ENCODE peak calls at places on chromosome 1, in ten cellular contexts. E is SK-N-SH, S is PC-3, D is GM23248, L is OCI-LY7, R is HCT116, T is PC-9, C is hepatocyte, B is GM23338, A is MM.1S. V is an unnamed sample. For H3K9me2, the result is how much of the 10 kb centered on the place peaks cover.

GRCh38 chr1:28506907-28507246 is 1.0 kb downstream of the RCC1 start:
- DNase-seq in E (no peak), S (no peak), D (no peak), L (peak), R (no peak), T (no peak), C (no peak), B (no peak), A (no peak), V (peak)

GRCh38 chr1:20142001-20142710 is 3.0 kb downstream of the PLA2G2F start:
- DNase-seq in E (no peak), S (no peak), D (no peak), L (no peak), R (no peak), T (no peak), C (no peak), B (no peak), A (no peak), V (no peak)

GRCh38 chr1:201223852-201224670 is 33.4 kb downstream of the IGFN1 start:
- DNase-seq in E (no peak), S (no peak), D (no peak), L (no peak), R (no peak), T (no peak), C (no peak), B (no peak), A (no peak), V (no peak)

GRCh38 chr1:188140958-188141357 is 1312.2 kb downstream of the PLA2G4A start:
- DNase-seq in E (no peak), S (no peak), D (no peak), L (no peak), R (no peak), T (no peak), C (no peak), B (no peak), A (no peak), V (no peak)

GRCh38 chr1:64894438-64895196 is 71.7 kb downstream of the JAK1 start:
- DNase-seq in E (no peak), S (peak), D (no peak), L (no peak), R (no peak), T (no peak), C (no peak), B (no peak), A (no peak), V (no peak)

GRCh38 chr1:235648954-235649721 is 446 bp downstream of the GNG4 start:
- DNase-seq in E (peak), S (peak), D (peak), L (no peak), R (no peak), T (peak), C (peak), B (peak), A (peak), V (no peak)

GRCh38 chr1:90614872-90615271 is 102.2 kb downstream of the BARHL2 start:
- DNase-seq in E (peak), S (peak), D (peak), L (no peak), R (no peak), T (no peak), C (no peak), B (peak), A (no peak), V (no peak)

GRCh38 chr1:94955767-94956632 is 29.1 kb upstream of the CNN3 start:
- DNase-seq in E (no peak), S (peak), D (peak), L (no peak), R (no peak), T (peak), C (peak), B (no peak), A (no peak), V (no peak)

GRCh38 chr1:174789399-174789798 is 210.3 kb upstream of the CACYBP start:
- DNase-seq in E (no peak), S (peak), D (peak), L (no peak), R (no peak), T (peak), C (no peak), B (no peak), A (peak), V (no peak)

GRCh38 chr1:115828101-115829022 is 12.6 kb downstream of the NHLH2 start:
- DNase-seq in E (peak), S (no peak), D (peak), L (no peak), R (no peak), T (no peak), C (peak), B (peak), A (no peak), V (no peak)

GRCh38 chr1:212700892-212701819 is 1.5 kb upstream of the BATF3 start:
- DNase-seq in E (peak), S (peak), D (peak), L (peak), R (no peak), T (no peak), C (peak), B (peak), A (no peak), V (peak)

DNA sequence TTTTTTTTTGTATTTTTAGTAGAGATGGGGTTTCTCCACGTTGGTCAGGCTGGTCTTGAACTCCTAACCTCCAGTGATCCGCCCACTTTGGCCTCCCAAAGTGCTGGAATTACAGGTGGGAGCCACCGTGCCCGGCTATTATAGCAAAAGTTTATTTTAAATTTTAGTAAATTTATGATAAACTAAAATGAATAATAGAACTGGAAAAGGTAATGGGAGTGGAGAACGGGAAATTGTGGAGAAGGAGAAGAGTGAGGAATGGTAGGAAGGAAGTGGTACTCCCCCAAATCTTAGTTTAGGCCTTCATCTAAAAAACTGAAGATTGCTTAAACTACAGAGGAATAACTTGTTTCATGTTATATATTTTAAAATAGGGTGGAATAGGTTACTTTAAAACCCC is 7.6 kb upstream of the PI4KB start:
- DNase-seq in E (no peak), S (no peak), D (no peak), L (no peak), R (no peak), T (no peak), C (no peak), B (no peak), A (no peak), V (no peak)
- H3K9me2 ChIP-seq in E (under half), S (under half), D (under half), L (under half), R (under half), T (under half), C (under half), B (under half), A (under half), V (under half)

GRCh38 chr1:221234821-221235220 is 355.6 kb downstream of the HLX start:
- DNase-seq in E (no peak), S (peak), D (peak), L (no peak), R (no peak), T (peak), C (no peak), B (no peak), A (no peak), V (no peak)
- H2AFZ ChIP-seq in E (no peak), S (no peak), D (no peak), L (no peak), R (no peak), T (no peak), C (no peak), B (no peak), A (no peak), V (no peak)

DNA sequence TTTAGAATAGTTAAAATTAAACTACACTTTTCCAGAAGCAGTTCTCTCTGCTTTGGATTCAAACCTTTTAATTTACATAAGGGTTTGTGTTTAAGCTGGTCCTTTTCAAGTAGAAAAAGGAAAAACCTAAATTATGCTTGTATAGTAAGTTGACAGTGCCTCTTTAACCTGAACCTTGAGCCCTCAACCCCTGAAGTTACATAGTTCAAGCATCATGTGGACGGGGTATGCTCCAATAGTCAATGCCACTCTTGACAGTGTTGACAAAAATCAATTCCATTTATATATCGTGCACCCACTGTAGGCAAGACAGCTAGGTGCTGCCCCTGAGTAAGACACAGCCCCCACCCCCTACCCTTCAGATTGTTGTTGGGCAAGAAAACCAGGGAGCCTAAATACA is 23.0 kb downstream of the TOR3A start:
- DNase-seq in E (no peak), S (no peak), D (no peak), L (no peak), R (no peak), T (no peak), C (no peak), B (no peak), A (no peak), V (no peak)
- H3K9me2 ChIP-seq in E (under half), S (under half), D (under half), L (under half), R (under half), T (under half), C (under half), B (under half), A (under half), V (under half)

GRCh38 chr1:207872655-207873054 is 38.3 kb downstream of the CD34 start:
- DNase-seq in E (no peak), S (no peak), D (no peak), L (no peak), R (no peak), T (no peak), C (no peak), B (no peak), A (no peak), V (peak)
- H2AFZ ChIP-seq in E (no peak), S (peak), D (no peak), L (peak), R (no peak), T (no peak), C (no peak), B (peak), A (peak), V (no peak)

GRCh38 chr1:14851775-14852174 is 253.3 kb downstream of the KAZN start:
- DNase-seq in E (no peak), S (no peak), D (no peak), L (no peak), R (no peak), T (no peak), C (no peak), B (no peak), A (no peak), V (no peak)
- H3K9me2 ChIP-seq in E (under half), S (under half), D (under half), L (under half), R (under half), T (under half), C (under half), B (under half), A (under half), V (under half)

V was measured in Karpas-422.